ENCODE peak calls at places on chromosomes 13 and 19, in nine cellular contexts. C is testis, J is adrenal gland, G is A549, P is stomach, U is heart left ventricle, W is thyroid gland, I is spleen, B is IMR-90. Z is an unnamed sample.

GRCh38 chr19:49921871-49922755 is 6.9 kb upstream of the ATF5 start:
- DNase-seq in P (no peak), G (no peak), W (no peak), I (no peak), U (no peak), C (no peak), J (peak; percentile 72), B (peak; percentile 81), Z (no peak)

GRCh38 chr19:28386080-28386869 is 826.7 kb downstream of the UQCRFS1 start:
- DNase-seq in J (no peak), B (no peak), P (no peak), G (no peak), C (no peak), I (no peak), U (no peak), W (no peak), Z (no peak)

GRCh38 chr13:113592571-113592970 is 8.0 kb downstream of the TFDP1 start:
- DNase-seq in W (no peak), B (no peak), C (peak; percentile 2), J (no peak), P (peak; percentile 5), U (peak; percentile 27), G (no peak), I (peak; percentile 31), Z (no peak)

GRCh38 chr19:11482384-11483050 is 1.7 kb upstream of the ELAVL3 start:
- DNase-seq in P (peak; percentile 86), W (peak; percentile 78), U (peak; percentile 93), B (peak; percentile 72), G (peak; percentile 75), J (peak; percentile 89), C (peak; percentile 84), I (peak; percentile 97), Z (peak; percentile 53)

GRCh38 chr13:20400774-20401173 is 124.9 kb downstream of the CRYL1 start:
- DNase-seq in G (no peak), B (peak; percentile 63), I (no peak), P (peak; percentile 3), W (no peak), U (no peak), J (no peak), C (no peak), Z (no peak)

GRCh38 chr13:42681394-42681793 is 100.0 kb upstream of the FAM216B start:
- DNase-seq in G (no peak), I (no peak), W (no peak), B (no peak), U (no peak), J (no peak), P (no peak), C (no peak), Z (no peak)

GRCh38 chr13:65917731-65918130 is 1312.4 kb downstream of the PCDH9 start:
- DNase-seq in G (no peak), P (no peak), B (no peak), U (no peak), W (no peak), I (no peak), J (no peak), C (no peak), Z (no peak)

GRCh38 chr13:24500977-24501376 is 11.6 kb downstream of the PARP4 start:
- DNase-seq in I (no peak), U (no peak), C (no peak), J (peak; percentile 42), P (no peak), W (no peak), B (peak; percentile 73), G (no peak), Z (no peak)

GRCh38 chr19:50377051-50377441 is 789 bp downstream of the NR1H2 start:
- DNase-seq in B (no peak), U (no peak), J (peak; percentile 35), I (peak; percentile 88), W (peak; percentile 39), G (peak; percentile 55), P (peak; percentile 53), C (peak; percentile 51), Z (no peak)

GRCh38 chr19:38699027-38699346 is 45.3 kb downstream of the CAPN12 start:
- DNase-seq in B (no peak), U (no peak), W (no peak), J (no peak), I (no peak), C (no peak), G (no peak), P (no peak), Z (no peak)

GRCh38 chr19:34096020-34096915 is 76.0 kb upstream of the LSM14A start:
- DNase-seq in U (no peak), G (peak; percentile 78), P (no peak), J (no peak), B (peak; percentile 50), C (no peak), W (no peak), I (no peak), Z (no peak)

GRCh38 chr19:52896431-52897148 is 845 bp downstream of the ZNF320 start:
- DNase-seq in J (peak; percentile 48), U (no peak), I (no peak), G (no peak), B (peak; percentile 1), P (peak; percentile 57), W (peak; percentile 47), C (peak; percentile 27), Z (peak; percentile 17)

GRCh38 chr13:38430761-38431160 is 81.1 kb downstream of the UFM1 start:
- DNase-seq in P (no peak), G (no peak), I (no peak), C (no peak), W (no peak), U (no peak), B (no peak), J (no peak), Z (no peak)

GRCh38 chr13:38429916-38430315 is 80.3 kb downstream of the UFM1 start:
- DNase-seq in W (no peak), C (no peak), P (no peak), I (no peak), B (no peak), U (no peak), G (no peak), J (no peak), Z (no peak)
- H3K4me3 ChIP-seq in W (no peak overlapping the region), C (no peak overlapping the region), P (no peak overlapping the region), I (no peak overlapping the region), B (no peak overlapping the region), U (no peak overlapping the region), G (no peak overlapping the region), J (no peak overlapping the region), Z (no peak overlapping the region)

GRCh38 chr19:58038688-58039204 is 4.9 kb downstream of the ZSCAN1 start:
- DNase-seq in P (no peak), U (no peak), B (no peak), C (no peak), J (no peak), I (no peak), G (no peak), W (no peak), Z (no peak)
- TF ChIP-seq POLR2A in P (no peak), U (no peak), B (no peak), C (no peak), J (no peak), I (no peak), G (no peak), W (no peak), Z (no peak)

DNA sequence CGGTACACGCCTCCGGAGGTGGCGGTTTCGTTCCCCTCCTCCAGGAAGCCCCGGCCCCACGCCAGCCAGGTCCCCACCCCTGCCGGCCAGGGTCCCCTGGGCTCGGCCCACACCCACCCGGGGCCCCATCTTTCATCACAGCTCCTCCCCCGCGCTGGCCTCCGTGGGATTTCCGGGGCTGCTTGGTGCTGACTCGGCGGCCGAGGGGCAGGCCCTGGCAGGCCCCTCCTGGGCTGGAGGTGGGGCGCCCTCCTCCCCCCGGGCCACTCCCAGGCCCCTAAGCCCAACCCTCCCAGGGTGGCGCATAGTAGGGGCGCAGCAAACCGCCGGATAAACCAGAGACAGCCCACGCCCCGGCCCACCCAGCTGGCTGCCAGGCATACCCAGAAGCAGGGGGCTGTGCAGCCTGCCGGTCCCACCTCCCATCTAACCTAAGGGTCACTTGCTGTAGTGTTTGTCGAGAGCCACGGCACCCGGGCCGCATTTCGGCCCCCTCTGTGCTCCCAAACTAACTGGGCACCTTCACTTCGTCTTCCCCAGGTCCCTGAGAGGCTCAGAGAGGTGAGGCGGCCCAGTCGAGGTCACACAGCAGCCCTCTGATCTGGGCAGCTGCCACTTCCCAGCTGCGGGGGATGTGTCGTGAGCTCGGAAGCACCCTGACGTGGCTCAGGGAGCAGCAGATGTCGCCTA is 6.6 kb downstream of the ZBTB7A start:
- DNase-seq in U (peak; percentile 86), I (peak; percentile 93), W (no peak), C (peak; percentile 60), P (peak; percentile 73), B (no peak), J (peak; percentile 58), G (no peak), Z (peak; percentile 66)
- H3K4me1 ChIP-seq in U (peaks cover 71% of the 10 kb centered on the region), I (peaks cover 97% of the 10 kb centered on the region), W (peaks cover 54% of the 10 kb centered on the region), C (peaks cover 63% of the 10 kb centered on the region), P (peaks cover 66% of the 10 kb centered on the region), B (peaks cover 45% of the 10 kb centered on the region), J (peaks cover 68% of the 10 kb centered on the region), G (peaks cover 62% of the 10 kb centered on the region), Z (peaks cover 59% of the 10 kb centered on the region)

GRCh38 chr19:10404888-10405808 is 1.8 kb upstream of the CDC37 start:
- DNase-seq in I (no peak), C (no peak), U (no peak), P (no peak), G (no peak), W (no peak), B (no peak), J (no peak), Z (no peak)

GRCh38 chr19:10412257-10412977 is 7.9 kb upstream of the PDE4A start:
- DNase-seq in I (no peak), C (no peak), J (no peak), P (no peak), G (no peak), W (no peak), B (no peak), U (no peak), Z (no peak)

GRCh38 chr19:10407102-10407501 is 3.8 kb upstream of the CDC37 start:
- DNase-seq in G (no peak), W (no peak), C (no peak), B (no peak), U (no peak), I (no peak), P (no peak), J (no peak), Z (no peak)

GRCh38 chr19:10406191-10406590 is 2.8 kb upstream of the CDC37 start:
- DNase-seq in C (no peak), W (no peak), G (no peak), B (no peak), U (no peak), J (no peak), P (no peak), I (no peak), Z (no peak)

DNA sequence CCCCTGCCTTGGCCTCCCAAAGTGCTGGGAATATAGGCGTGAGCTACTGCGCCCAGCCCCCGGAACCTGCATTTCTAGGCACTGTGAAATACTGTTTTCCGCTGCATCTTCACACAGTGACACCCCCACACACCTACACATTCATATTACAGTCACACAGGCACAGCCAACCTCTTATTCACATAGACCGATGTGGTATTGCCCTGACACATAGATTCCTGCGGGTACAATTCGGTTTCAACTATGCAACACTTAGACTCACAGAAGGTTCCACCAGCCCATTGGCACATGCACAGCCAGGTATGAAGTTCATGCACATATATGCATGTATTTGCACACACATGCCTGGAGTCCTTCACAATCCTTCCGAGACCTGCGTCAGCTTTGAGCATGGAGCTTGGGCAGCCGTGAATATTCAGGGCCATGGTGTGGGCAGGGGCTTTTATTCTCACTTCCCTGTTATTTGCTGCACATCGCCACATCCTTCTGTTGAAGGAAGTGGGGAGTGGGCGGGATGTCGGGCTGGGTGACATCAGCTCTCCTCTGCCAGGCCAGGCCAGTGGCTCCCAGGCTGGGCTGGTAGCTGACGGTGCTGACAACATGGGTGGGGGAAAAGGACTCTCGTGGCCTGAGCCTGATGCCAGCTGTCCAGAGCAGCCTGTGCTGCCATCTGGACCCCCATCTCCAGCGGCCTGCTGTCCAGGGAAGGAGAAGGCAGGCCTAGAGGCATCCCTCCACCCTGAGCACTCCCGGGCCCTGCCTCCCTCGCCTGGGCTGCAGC is 5.4 kb upstream of the CDC37 start:
- DNase-seq in W (no peak), B (no peak), I (peak; percentile 92), C (peak; percentile 59), G (no peak), P (no peak), J (peak; percentile 53), U (no peak), Z (no peak)
- H3K4me3 ChIP-seq in W (no peak overlapping the region), B (no peak overlapping the region), I (no peak overlapping the region), C (no peak overlapping the region), G (no peak overlapping the region), P (no peak overlapping the region), J (no peak overlapping the region), U (peak overlapping the region; percentile 25), Z (no peak overlapping the region)

Z was measured in gastrocnemius medialis.